ENCODE peak calls at places on chromosomes 3 and 15, in six cellular contexts. W is GM12878, P is HepG2, S is GM12891, I is K562, L is H1. F is an unnamed sample.

GRCh38 chr3:183698760-183699159 is 1.2 kb downstream of the YEATS2 start:
- DNase-seq in W (no peak), P (no peak), S (no peak), I (no peak), L (no peak), F (no peak)

GRCh38 chr3:34646911-34647465 is 848.6 kb downstream of the PDCD6IP start:
- DNase-seq in W (no peak), P (no peak), S (no peak), I (no peak), L (no peak), F (no peak)

GRCh38 chr3:127350172-127351050 is 62.6 kb upstream of the PRR20G start:
- DNase-seq in W (no peak), P (no peak), S (no peak), I (no peak), L (peak), F (no peak)

GRCh38 chr3:45841380-45841700 is 579 bp downstream of the LZTFL1 start:
- DNase-seq in W (no peak), P (peak), S (no peak), I (no peak), L (no peak), F (no peak)

GRCh38 chr3:157542711-157543485 is 39.7 kb upstream of the VEPH1 start:
- DNase-seq in W (no peak), P (no peak), S (no peak), I (no peak), L (peak), F (no peak)

GRCh38 chr15:80636675-80637074 is 58.4 kb upstream of the ABHD17C start:
- DNase-seq in W (no peak), P (peak), S (no peak), I (no peak), L (no peak), F (no peak)

GRCh38 chr15:29749365-29750086 is 72.7 kb downstream of the TJP1 start:
- DNase-seq in W (no peak), P (no peak), S (no peak), I (no peak), L (no peak), F (no peak)

GRCh38 chr15:38378162-38378560 is 75.8 kb upstream of the FAM98B start:
- DNase-seq in W (no peak), P (no peak), S (no peak), I (no peak), L (no peak), F (no peak)

GRCh38 chr3:171876651-171877272 is 33.6 kb downstream of the TMEM212 start:
- DNase-seq in W (no peak), P (no peak), S (no peak), I (no peak), L (no peak), F (no peak)

GRCh38 chr3:126365351-126366274 is 8.4 kb upstream of the KLF15 start:
- DNase-seq in W (no peak), P (no peak), S (no peak), I (no peak), L (no peak), F (no peak)

GRCh38 chr15:89492934-89493631 is 3.3 kb downstream of the RHCG start:
- DNase-seq in W (no peak), P (no peak), S (no peak), I (no peak), L (no peak), F (no peak)

GRCh38 chr15:89494006-89494405 is 2.4 kb downstream of the RHCG start:
- DNase-seq in W (no peak), P (no peak), S (no peak), I (no peak), L (no peak), F (no peak)

GRCh38 chr15:89496155-89497098 is at the start of gene RHCG:
- DNase-seq in W (no peak), P (peak), S (no peak), I (peak), L (peak), F (no peak)

GRCh38 chr15:89495638-89496145 is 691 bp downstream of the RHCG start:
- DNase-seq in W (no peak), P (no peak), S (no peak), I (no peak), L (no peak), F (no peak)

DNA sequence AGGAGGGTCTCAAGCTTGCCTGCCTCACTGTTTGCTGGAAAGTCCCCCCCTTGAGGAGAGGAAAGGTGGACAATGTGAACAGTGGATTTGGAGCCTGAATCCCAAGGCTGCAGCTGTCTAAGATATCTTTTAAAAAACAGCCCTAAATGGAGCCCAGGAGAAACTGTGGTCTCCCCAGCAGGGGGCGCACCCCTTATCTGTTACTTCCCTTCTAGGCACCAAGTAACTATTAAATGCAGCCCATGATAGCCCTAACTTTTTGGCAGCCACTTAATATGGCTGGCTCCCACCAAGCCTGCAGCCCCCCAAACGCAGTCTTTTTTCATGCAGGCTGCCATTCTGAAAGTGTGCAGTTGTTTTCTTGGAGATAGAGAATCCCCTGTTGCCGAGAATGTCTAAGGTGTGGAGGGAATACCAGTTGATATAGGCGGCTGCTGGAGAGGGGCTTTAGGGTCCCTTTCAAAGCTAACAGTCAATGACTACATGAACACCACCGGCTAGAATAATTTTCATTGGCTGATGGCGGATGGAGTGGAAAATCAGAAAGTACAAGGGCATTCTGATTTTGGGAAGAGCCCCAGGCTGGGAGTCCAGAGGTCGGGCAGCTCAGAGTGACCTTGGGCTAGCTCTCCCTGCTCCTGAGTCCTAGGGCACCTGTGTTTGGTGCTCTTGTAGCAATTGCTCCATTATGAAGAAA is 1.3 kb downstream of the RHCG start:
- DNase-seq in W (no peak), P (no peak), S (no peak), I (peak), L (peak), F (no peak)
- TF ChIP-seq POLR2AphosphoS5 in W (no peak), P (no peak), S (no peak), I (no peak), L (no peak), F (no peak)

DNA sequence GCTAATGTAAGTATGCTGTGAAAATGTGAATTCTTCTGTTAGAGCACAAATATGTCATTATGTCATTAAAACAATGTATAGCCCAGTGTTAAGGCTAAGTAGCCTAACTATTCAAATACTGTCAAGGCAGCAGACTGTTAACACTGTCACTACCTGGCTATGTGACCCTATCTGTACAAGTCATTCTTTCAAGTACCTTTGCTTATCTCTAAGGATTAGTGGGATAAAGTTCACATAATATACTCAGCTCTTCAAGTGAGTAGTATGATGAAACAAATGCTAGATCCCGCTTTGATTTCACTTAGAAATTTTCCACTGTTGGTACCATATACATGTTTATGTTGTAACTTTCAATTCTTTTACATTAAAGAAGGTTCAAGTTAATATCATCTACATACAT is 4.6 kb upstream of the RFX7 start:
- DNase-seq in W (no peak), P (no peak), S (no peak), I (no peak), L (no peak), F (no peak)
- TF ChIP-seq TAF1 in W (no peak), P (no peak), S (no peak), I (no peak), L (no peak), F (no peak)

DNA sequence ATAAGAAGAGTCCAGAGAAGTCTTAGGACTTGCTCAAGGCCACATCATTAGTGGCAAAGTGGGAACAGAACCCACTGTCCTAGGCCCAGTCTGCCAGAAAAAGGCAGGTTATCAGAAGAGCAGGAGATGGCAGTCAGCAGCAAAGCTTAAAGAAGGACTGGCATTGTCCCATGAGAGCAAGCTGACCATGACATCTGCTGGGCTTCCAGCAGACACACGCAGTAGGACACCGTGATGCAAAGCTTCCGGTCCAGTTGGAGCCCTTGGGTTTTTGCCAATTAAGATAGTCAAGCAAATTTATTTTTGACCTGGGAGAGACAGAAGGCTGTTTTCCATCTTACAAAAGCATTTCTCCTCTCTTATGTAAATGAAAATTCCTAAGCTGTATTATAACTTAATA is 42.1 kb downstream of the ZBTB38 start:
- DNase-seq in W (no peak), P (no peak), S (no peak), I (no peak), L (no peak), F (no peak)
- TF ChIP-seq POLR2A in W (no peak), P (no peak), S (no peak), I (no peak), L (no peak), F (no peak)

GRCh38 chr3:124730129-124730919 is at the start of gene UMPS:
- DNase-seq in W (peak), P (peak), S (peak), I (peak), L (peak), F (peak)
- TF ChIP-seq POLR2AphosphoS5 in W (peak), P (peak), S (peak), I (peak), L (peak), F (peak)

GRCh38 chr15:63045438-63046278 is 3.1 kb downstream of the TPM1 start:
- DNase-seq in W (no peak), P (no peak), S (no peak), I (no peak), L (no peak), F (no peak)

GRCh38 chr15:63048986-63049665 is 6.6 kb downstream of the TPM1 start:
- DNase-seq in W (no peak), P (peak), S (peak), I (peak), L (peak), F (no peak)

GRCh38 chr15:63047792-63048114 is 5.2 kb downstream of the TPM1 start:
- DNase-seq in W (no peak), P (no peak), S (no peak), I (no peak), L (no peak), F (no peak)

GRCh38 chr15:63048115-63048985 is 5.8 kb downstream of the TPM1 start:
- DNase-seq in W (peak), P (peak), S (peak), I (peak), L (peak), F (peak)

DNA sequence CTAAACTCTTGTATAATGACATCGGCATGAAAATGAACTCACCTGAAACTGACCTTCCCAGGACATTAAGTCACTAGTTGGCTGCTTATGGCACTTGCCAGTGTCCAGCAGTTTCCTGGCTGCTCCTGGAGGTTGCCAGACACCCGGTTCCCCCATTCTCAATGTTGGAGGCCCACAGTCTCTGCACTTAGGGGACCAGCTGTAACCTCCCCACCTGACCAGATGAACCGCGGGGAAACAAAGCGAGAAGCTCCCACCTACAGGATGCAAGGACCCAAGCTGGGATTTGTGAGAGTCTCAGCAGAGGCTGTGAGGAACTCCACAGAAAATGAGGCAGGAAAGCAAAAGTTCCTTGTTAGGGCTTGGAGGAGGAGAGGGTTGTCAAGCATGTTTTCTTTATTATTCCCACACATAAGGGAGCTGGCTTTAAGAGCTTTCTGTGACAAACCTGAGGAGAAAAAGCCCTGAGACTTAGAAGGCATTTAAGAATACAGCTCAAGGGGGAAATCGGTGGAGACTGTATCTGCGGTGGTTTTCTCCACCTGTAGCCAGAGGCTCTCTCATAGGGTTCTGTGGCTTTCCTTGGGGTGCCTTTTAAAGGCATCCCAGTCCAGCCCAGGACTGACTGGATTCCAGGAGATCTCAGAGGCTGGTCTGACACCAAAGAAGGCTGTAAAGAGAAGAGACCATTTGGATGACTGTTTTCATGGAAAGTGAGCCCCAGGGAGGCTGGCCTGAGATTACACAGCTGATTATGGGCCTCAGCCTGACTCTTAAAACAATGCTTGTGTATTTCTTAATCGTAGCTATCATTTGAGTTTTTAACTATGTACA is 4.6 kb downstream of the TPM1 start:
- DNase-seq in W (no peak), P (no peak), S (no peak), I (no peak), L (no peak), F (no peak)
- TF ChIP-seq TAF1 in W (no peak), P (no peak), S (no peak), I (no peak), L (no peak), F (no peak)

GRCh38 chr3:188153949-188154757 is at the start of gene LPP:
- DNase-seq in W (no peak), P (peak), S (peak), I (no peak), L (peak), F (peak)

GRCh38 chr3:188151438-188151837 is 2.5 kb upstream of the LPP start:
- DNase-seq in W (no peak), P (no peak), S (no peak), I (no peak), L (no peak), F (no peak)

GRCh38 chr3:188154758-188155574 is 1.0 kb downstream of the LPP start:
- DNase-seq in W (no peak), P (no peak), S (no peak), I (no peak), L (no peak), F (no peak)

GRCh38 chr3:188152660-188153497 is 1.1 kb upstream of the LPP start:
- DNase-seq in W (no peak), P (no peak), S (no peak), I (no peak), L (peak), F (no peak)

GRCh38 chr3:188153498-188153948 is 434 bp upstream of the LPP start:
- DNase-seq in W (no peak), P (peak), S (peak), I (no peak), L (peak), F (peak)
- TF ChIP-seq POLR2A in W (no peak), P (no peak), S (no peak), I (no peak), L (peak), F (no peak)

F was measured in GM12892.